ENCODE peak calls at places on chromosomes 4 and X, in four cellular contexts. F, D, L and U are unnamed samples.

GRCh38 chr4:186979966-186980745 is 256.5 kb upstream of the FAT1 start:
- DNase-seq in F (no peak), D (no peak), L (no peak), U (no peak)

GRCh38 chrX:38052096-38052495 is 45.7 kb downstream of the SYTL5 start:
- DNase-seq in L (no peak), F (no peak), D (no peak), U (no peak)

GRCh38 chrX:10401239-10401638 is 219.1 kb downstream of the MID1 start:
- DNase-seq in F (no peak), L (no peak), D (no peak), U (no peak)

GRCh38 chr4:79364048-79364447 is 38.2 kb upstream of the NAA11 start:
- DNase-seq in D (no peak), F (no peak), L (no peak), U (no peak)

GRCh38 chr4:8459867-8460453 is 19.4 kb downstream of the TRMT44 start:
- DNase-seq in L (no peak), F (peak; percentile 76), D (no peak), U (no peak)

GRCh38 chrX:15973941-15974340 is 119.3 kb upstream of the AP1S2 start:
- DNase-seq in L (no peak), D (no peak), F (no peak), U (no peak)

GRCh38 chr4:145069361-145069760 is 28.6 kb downstream of the ANAPC10 start:
- DNase-seq in D (no peak), L (no peak), F (no peak), U (no peak)

GRCh38 chr4:26736621-26737020 is 124.0 kb upstream of the STIM2 start:
- DNase-seq in F (no peak), L (no peak), D (no peak), U (no peak)

GRCh38 chr4:163482197-163482596 is 8.6 kb upstream of the TKTL2 start:
- DNase-seq in D (no peak), L (no peak), F (no peak), U (no peak)

DNA sequence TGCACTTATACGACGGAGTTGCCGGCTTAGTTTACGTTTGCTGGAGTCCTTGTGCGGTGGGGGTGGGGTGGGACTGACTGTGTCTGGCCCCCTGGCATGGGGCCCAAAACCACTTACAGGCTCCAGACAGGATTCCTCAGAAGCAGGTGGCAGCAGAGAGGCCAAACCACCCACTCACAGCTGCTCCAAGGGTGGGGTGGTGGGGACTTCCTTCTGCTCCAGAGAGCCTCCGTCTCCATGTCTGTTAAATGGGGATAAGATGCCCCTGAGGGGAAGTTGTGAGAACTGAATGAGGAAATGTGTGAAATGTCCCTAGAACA is 36.7 kb downstream of the PSAPL1 start:
- DNase-seq in L (peak; percentile 26), F (no peak), D (no peak), U (no peak)
- H3K4me1 ChIP-seq in L (peaks cover 2% of the 10 kb centered on the region), F (no peaks in the 10 kb centered on the region), D (no peaks in the 10 kb centered on the region), U (no peaks in the 10 kb centered on the region)

DNA sequence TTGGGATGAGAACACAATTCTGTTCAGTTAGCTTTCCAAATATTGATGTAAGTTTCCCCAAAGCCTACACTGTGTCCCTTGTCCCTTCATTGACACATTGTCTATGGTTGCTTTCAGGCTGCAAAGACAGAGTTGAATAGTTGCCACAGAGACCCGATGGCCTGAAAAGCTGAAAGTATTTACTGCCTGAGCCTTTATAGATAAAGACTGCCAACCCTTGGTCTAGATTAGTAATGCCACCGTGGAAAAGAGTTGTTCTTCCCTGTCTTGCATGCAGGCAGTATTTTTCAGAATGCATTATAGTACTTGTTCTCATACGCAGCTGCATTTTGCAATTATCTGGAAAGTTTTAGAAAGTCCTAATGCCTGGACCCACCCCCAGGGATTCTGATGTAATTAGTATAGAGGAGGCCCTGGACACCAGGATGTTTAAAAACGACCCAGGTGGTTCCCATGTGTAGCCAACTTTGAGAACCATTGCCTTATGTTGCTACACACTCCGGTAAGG is 180.8 kb downstream of the FRMPD4 start:
- DNase-seq in D (no peak), F (no peak), L (no peak), U (no peak)
- TF ChIP-seq CTCF in D (no peak), F (no peak), L (no peak), U (no peak)

DNA sequence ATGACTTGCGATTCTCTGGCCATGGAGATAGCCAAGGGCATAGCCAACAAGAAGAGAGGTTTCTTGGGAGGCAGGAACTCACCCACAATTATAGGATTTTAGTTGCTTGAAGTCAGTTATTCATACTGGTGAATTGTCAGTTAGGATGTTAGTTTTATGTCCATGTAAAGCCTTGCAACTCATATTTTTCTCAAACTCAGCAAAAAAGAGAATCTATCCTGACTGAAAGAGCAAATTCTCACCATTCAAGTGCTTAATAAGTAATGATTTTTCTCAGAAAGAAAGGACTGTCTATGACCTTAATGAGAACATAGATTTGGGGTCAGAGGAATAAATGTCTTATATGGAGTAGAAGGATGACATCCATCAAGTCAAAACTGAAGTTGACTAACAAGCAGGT is 934.5 kb downstream of the STPG2 start:
- DNase-seq in F (no peak), D (no peak), L (no peak), U (no peak)
- H3K9me3 ChIP-seq in F (no peaks in the 10 kb centered on the region), D (no peaks in the 10 kb centered on the region), L (no peaks in the 10 kb centered on the region), U (no peaks in the 10 kb centered on the region)

GRCh38 chr4:101563126-101563525 is 215.8 kb upstream of the PPP3CA start:
- DNase-seq in L (no peak), F (no peak), D (no peak), U (no peak)
- H3K4me1 ChIP-seq in L (no peaks in the 10 kb centered on the region), F (no peaks in the 10 kb centered on the region), D (no peaks in the 10 kb centered on the region), U (no peaks in the 10 kb centered on the region)

GRCh38 chr4:19879330-19879729 is 372.4 kb upstream of the SLIT2 start:
- DNase-seq in D (no peak), F (no peak), L (no peak), U (no peak)

GRCh38 chr4:19883841-19884240 is 367.9 kb upstream of the SLIT2 start:
- DNase-seq in L (no peak), F (no peak), D (no peak), U (no peak)

GRCh38 chr4:19880205-19880604 is 371.5 kb upstream of the SLIT2 start:
- DNase-seq in F (no peak), L (no peak), D (no peak), U (no peak)
- TF ChIP-seq CTCF in F (no peak), L (no peak), D (no peak), U (no peak)

DNA sequence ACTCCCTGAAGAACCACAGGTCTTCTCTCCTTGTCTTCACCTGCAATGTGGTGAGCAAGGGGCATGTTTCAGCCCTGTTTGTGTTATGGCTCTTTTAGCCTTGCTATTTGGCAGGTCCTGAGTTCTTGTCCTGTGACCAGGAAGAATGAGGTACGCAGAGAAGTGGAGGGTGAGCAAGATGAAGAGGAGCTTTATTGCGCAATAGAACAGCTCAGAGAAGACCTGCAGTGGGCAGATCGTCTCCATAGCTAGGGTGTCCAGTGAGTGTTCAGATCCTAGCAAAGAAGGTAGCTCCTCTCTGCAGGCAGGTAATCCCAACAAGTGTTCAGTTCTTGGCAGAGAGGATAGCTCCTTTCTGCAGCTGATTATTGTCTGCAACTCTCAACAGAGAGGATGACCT is 672.9 kb downstream of the SH3BGRL start:
- DNase-seq in L (no peak), F (no peak), D (no peak), U (no peak)
- H3K9me3 ChIP-seq in L (no peaks in the 10 kb centered on the region), F (no peaks in the 10 kb centered on the region), D (peaks cover 7% of the 10 kb centered on the region), U (no peaks in the 10 kb centered on the region)

DNA sequence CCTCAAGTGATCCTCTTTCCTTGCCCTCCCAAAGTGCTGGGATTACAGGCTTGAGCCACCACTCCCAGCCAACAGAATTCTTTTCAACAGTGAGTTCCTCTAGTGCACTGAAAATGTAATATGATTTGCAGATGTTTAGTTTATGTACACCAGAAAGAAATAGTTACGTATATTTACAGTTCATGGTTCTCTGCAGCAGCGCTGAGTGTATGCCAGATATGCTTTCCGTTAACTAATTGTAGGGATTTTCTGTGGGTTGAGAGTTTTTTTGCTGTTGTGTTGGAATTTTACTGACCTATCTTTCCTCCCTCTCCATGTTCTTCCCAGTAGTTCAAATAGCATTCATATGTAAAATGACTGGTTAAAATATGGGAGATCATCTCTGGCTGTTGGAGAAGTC is 44.0 kb downstream of the GAB1 start:
- DNase-seq in D (no peak), F (no peak), L (no peak), U (no peak)
- H3K4me1 ChIP-seq in D (peaks cover 34% of the 10 kb centered on the region), F (peaks cover 3% of the 10 kb centered on the region), L (peaks cover 28% of the 10 kb centered on the region), U (no peaks in the 10 kb centered on the region)

DNA sequence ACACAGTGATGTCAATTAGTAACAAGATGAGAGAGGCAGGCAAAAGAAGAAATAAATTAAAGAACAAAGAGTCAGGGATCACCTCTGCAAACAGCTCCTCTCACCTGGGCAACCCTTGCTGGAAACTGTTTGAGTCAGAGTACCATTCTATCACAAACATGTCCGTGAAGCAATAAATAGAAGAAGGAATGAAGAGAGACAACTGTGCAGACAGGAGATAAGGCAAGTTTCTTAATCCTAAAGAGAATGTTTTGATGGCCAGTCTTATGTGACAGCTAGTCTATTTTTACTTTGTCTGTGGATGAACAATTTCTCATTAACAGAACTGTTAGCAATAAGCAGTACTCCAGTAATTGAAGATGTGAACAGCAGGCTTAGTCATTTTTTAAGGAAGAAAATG is 422.4 kb downstream of the DMD start:
- DNase-seq in F (no peak), D (no peak), L (no peak), U (no peak)
- TF ChIP-seq CTCF in F (no peak), D (no peak), L (no peak), U (no peak)

GRCh38 chr4:129063640-129064039 is 29.7 kb downstream of the SCLT1 start:
- DNase-seq in D (no peak), F (no peak), L (no peak), U (no peak)

GRCh38 chr4:129062580-129062979 is 30.8 kb downstream of the SCLT1 start:
- DNase-seq in L (no peak), D (no peak), F (no peak), U (no peak)

GRCh38 chr4:129064717-129065116 is 28.6 kb downstream of the SCLT1 start:
- DNase-seq in F (no peak), D (no peak), L (no peak), U (no peak)

GRCh38 chr4:129059028-129059427 is 34.3 kb downstream of the SCLT1 start:
- DNase-seq in L (no peak), F (no peak), D (no peak), U (no peak)
- H3K9me3 ChIP-seq in L (peaks cover 2% of the 10 kb centered on the region), F (peaks cover 6% of the 10 kb centered on the region), D (peaks cover 20% of the 10 kb centered on the region), U (peaks cover 57% of the 10 kb centered on the region)